ENCODE peak calls at places on chromosomes 6 and 20, in eight cellular contexts. One of them, this sample, is unnamed.

GRCh38 chr6:27901801-27902200 is 10.4 kb downstream of the OR2B2 start:
- DNase-seq in H1: no peak
- DNase-seq in A549: no peak
- DNase-seq in SK-N-SH: no peak
- DNase-seq in HepG2: no peak
- DNase-seq in GM12878: no peak
- DNase-seq in WTC11: no peak
- DNase-seq in K562: peak; percentile 36
- DNase-seq in this sample: no peak

GRCh38 chr6:18269253-18269652 is 4.9 kb upstream of the DEK start:
- DNase-seq in SK-N-SH: peak; percentile 24
- DNase-seq in GM12878: no peak
- DNase-seq in HepG2: peak; percentile 79
- DNase-seq in H1: no peak
- DNase-seq in A549: no peak
- DNase-seq in K562: peak; percentile 52
- DNase-seq in WTC11: no peak
- DNase-seq in this sample: peak; percentile 32

GRCh38 chr6:118468682-118469465 is 79.2 kb upstream of the PLN start:
- DNase-seq in A549: peak; percentile 1
- DNase-seq in HepG2: peak; percentile 90
- DNase-seq in WTC11: no peak
- DNase-seq in SK-N-SH: no peak
- DNase-seq in K562: no peak
- DNase-seq in H1: no peak
- DNase-seq in GM12878: no peak
- DNase-seq in this sample: peak; percentile 56

GRCh38 chr6:37014667-37015066 is 9.2 kb downstream of the FGD2 start:
- DNase-seq in GM12878: no peak
- DNase-seq in HepG2: no peak
- DNase-seq in H1: no peak
- DNase-seq in A549: no peak
- DNase-seq in WTC11: no peak
- DNase-seq in SK-N-SH: no peak
- DNase-seq in K562: no peak
- DNase-seq in this sample: no peak

GRCh38 chr6:54366647-54367327 is 58.5 kb downstream of the TINAG start:
- DNase-seq in A549: no peak
- DNase-seq in WTC11: no peak
- DNase-seq in SK-N-SH: no peak
- DNase-seq in GM12878: no peak
- DNase-seq in K562: no peak
- DNase-seq in H1: no peak
- DNase-seq in HepG2: no peak
- DNase-seq in this sample: peak; percentile 56

GRCh38 chr20:36154696-36155628 is at the start of gene EPB41L1:
- DNase-seq in K562: no peak
- DNase-seq in A549: no peak
- DNase-seq in HepG2: no peak
- DNase-seq in SK-N-SH: peak; percentile 73
- DNase-seq in WTC11: peak; percentile 57
- DNase-seq in H1: no peak
- DNase-seq in GM12878: no peak
- DNase-seq in this sample: no peak

GRCh38 chr6:121748376-121748775 is 312.9 kb downstream of the GJA1 start:
- DNase-seq in H1: no peak
- DNase-seq in K562: no peak
- DNase-seq in SK-N-SH: no peak
- DNase-seq in A549: no peak
- DNase-seq in WTC11: no peak
- DNase-seq in GM12878: no peak
- DNase-seq in HepG2: no peak
- DNase-seq in this sample: peak; percentile 64

GRCh38 chr20:36744764-36745191 is 1.1 kb downstream of the NDRG3 start:
- DNase-seq in SK-N-SH: peak; percentile 73
- DNase-seq in WTC11: no peak
- DNase-seq in K562: peak; percentile 24
- DNase-seq in H1: no peak
- DNase-seq in A549: no peak
- DNase-seq in GM12878: no peak
- DNase-seq in HepG2: no peak
- DNase-seq in this sample: peak; percentile 22

GRCh38 chr6:169592558-169592957 is 109.3 kb downstream of the WDR27 start:
- DNase-seq in WTC11: no peak
- DNase-seq in HepG2: no peak
- DNase-seq in K562: no peak
- DNase-seq in GM12878: no peak
- DNase-seq in A549: no peak
- DNase-seq in SK-N-SH: no peak
- DNase-seq in H1: no peak
- DNase-seq in this sample: peak; percentile 79

GRCh38 chr20:43022568-43022967 is 167.1 kb downstream of the PTPRT start:
- DNase-seq in HepG2: no peak
- DNase-seq in SK-N-SH: no peak
- DNase-seq in H1: no peak
- DNase-seq in A549: no peak
- DNase-seq in K562: no peak
- DNase-seq in GM12878: no peak
- DNase-seq in WTC11: no peak
- DNase-seq in this sample: no peak

GRCh38 chr6:130778946-130779657 is 48.1 kb upstream of the SMLR1 start:
- DNase-seq in GM12878: no peak
- DNase-seq in SK-N-SH: no peak
- DNase-seq in K562: no peak
- DNase-seq in HepG2: no peak
- DNase-seq in WTC11: no peak
- DNase-seq in A549: no peak
- DNase-seq in H1: no peak
- DNase-seq in this sample: peak; percentile 79

GRCh38 chr6:43924222-43924702 is 154.3 kb downstream of the VEGFA start:
- DNase-seq in K562: no peak
- DNase-seq in H1: no peak
- DNase-seq in HepG2: no peak
- DNase-seq in WTC11: no peak
- DNase-seq in A549: no peak
- DNase-seq in SK-N-SH: peak; percentile 47
- DNase-seq in GM12878: peak; percentile 21
- DNase-seq in this sample: peak; percentile 56
- TF ChIP-seq USF2 in K562: no peak
- TF ChIP-seq USF2 in H1: no peak
- TF ChIP-seq USF2 in HepG2: no peak
- TF ChIP-seq USF2 in WTC11: no peak
- TF ChIP-seq USF2 in A549: no peak
- TF ChIP-seq USF2 in SK-N-SH: no peak
- TF ChIP-seq USF2 in GM12878: no peak
- TF ChIP-seq USF2 in this sample: no peak

DNA sequence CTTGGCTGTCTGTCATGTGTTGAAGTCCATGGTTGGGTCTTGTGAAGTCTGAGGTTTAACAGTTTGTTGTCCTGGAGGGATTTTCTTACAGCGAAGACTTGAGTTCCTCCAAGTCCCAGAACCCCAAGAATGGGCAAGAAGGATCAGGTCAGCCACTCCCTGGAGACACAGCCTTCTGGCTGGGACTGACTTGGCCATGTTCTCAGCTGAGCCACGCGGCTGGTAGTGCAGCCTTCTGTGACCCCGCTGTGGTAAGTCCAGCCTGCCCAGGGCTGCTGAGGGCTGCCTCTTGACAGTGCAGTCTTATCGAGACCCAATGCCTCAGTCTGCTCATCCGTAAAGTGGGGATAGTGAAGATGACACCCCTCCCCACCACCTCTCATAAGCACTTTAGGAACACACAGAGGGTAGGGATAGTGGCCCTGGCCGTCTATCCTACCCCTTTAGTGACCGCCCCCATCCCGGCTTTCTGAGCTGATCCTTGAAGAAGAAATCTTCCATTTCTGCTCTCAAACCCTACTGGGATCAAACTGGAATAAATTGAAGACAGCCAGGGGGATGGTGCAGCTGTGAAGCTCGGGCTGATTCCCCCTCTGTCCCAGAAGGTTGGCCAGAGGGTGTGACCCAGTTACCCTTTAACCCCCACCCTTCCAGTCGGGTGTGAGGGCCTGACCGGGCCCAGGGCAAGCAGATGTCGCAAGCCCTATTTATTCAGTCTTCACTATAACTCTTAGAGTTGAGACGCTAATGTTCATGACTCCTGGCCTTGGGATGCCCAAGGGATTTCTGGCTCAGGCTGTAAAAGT is 43.5 kb downstream of the SIRPA start:
- DNase-seq in K562: no peak
- DNase-seq in GM12878: no peak
- DNase-seq in HepG2: no peak
- DNase-seq in SK-N-SH: no peak
- DNase-seq in WTC11: no peak
- DNase-seq in H1: no peak
- DNase-seq in A549: no peak
- DNase-seq in this sample: no peak
- TF ChIP-seq USF2 in K562: no peak
- TF ChIP-seq USF2 in GM12878: no peak
- TF ChIP-seq USF2 in HepG2: no peak
- TF ChIP-seq USF2 in SK-N-SH: no peak
- TF ChIP-seq USF2 in WTC11: no peak
- TF ChIP-seq USF2 in H1: no peak
- TF ChIP-seq USF2 in A549: no peak
- TF ChIP-seq USF2 in this sample: no peak

GRCh38 chr6:157884756-157885155 is 61.7 kb downstream of the SNX9 start:
- DNase-seq in SK-N-SH: no peak
- DNase-seq in A549: no peak
- DNase-seq in WTC11: no peak
- DNase-seq in HepG2: peak; percentile 43
- DNase-seq in GM12878: no peak
- DNase-seq in H1: no peak
- DNase-seq in K562: no peak
- DNase-seq in this sample: no peak

GRCh38 chr6:157881375-157881774 is 58.3 kb downstream of the SNX9 start:
- DNase-seq in GM12878: no peak
- DNase-seq in SK-N-SH: no peak
- DNase-seq in K562: no peak
- DNase-seq in HepG2: no peak
- DNase-seq in WTC11: no peak
- DNase-seq in A549: no peak
- DNase-seq in H1: no peak
- DNase-seq in this sample: no peak

GRCh38 chr6:157885211-157885788 is 62.3 kb downstream of the SNX9 start:
- DNase-seq in SK-N-SH: no peak
- DNase-seq in WTC11: no peak
- DNase-seq in HepG2: no peak
- DNase-seq in H1: no peak
- DNase-seq in A549: no peak
- DNase-seq in GM12878: no peak
- DNase-seq in K562: no peak
- DNase-seq in this sample: no peak

GRCh38 chr6:157887892-157888291 is 64.8 kb downstream of the SNX9 start:
- DNase-seq in WTC11: no peak
- DNase-seq in A549: no peak
- DNase-seq in GM12878: no peak
- DNase-seq in SK-N-SH: no peak
- DNase-seq in K562: no peak
- DNase-seq in H1: no peak
- DNase-seq in HepG2: no peak
- DNase-seq in this sample: no peak

GRCh38 chr6:157885876-157886275 is 62.8 kb downstream of the SNX9 start:
- DNase-seq in H1: no peak
- DNase-seq in K562: no peak
- DNase-seq in SK-N-SH: no peak
- DNase-seq in HepG2: no peak
- DNase-seq in GM12878: no peak
- DNase-seq in A549: no peak
- DNase-seq in WTC11: no peak
- DNase-seq in this sample: no peak
- TF ChIP-seq USF2 in H1: no peak
- TF ChIP-seq USF2 in K562: no peak
- TF ChIP-seq USF2 in SK-N-SH: no peak
- TF ChIP-seq USF2 in HepG2: no peak
- TF ChIP-seq USF2 in GM12878: no peak
- TF ChIP-seq USF2 in A549: no peak
- TF ChIP-seq USF2 in WTC11: no peak
- TF ChIP-seq USF2 in this sample: no peak

DNA sequence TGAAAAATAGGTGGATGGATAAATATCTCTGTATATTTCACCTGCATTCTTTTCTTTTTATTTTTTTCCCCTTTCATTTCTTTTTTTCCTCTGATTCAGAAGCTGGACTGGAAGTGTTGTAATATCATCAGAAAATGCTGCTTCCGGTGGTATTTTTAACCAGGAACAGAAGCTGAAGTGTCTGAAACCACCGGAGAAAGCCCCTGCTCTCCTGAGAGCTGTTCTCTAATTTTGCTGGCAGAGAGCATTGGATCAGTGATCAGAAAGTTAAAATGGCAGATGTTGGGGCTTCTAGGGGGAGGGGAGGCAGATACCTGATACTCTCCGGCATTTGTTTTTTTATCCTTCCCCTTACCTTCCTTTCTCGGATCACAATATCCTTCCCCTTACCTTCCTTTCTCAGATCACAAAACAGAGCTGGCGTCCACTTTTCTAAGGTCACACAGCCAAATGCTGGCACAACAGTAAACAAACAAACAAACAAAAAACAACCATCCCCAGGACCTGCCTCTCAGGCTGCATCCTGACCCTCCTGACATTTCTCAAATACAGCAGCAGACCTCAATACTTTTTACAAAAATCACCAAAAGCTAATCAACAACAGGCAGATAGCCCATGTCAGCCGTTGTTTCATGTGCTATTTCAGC is 143.2 kb upstream of the ZNF217 start:
- DNase-seq in WTC11: no peak
- DNase-seq in GM12878: peak; percentile 79
- DNase-seq in SK-N-SH: no peak
- DNase-seq in A549: no peak
- DNase-seq in HepG2: no peak
- DNase-seq in H1: no peak
- DNase-seq in K562: no peak
- DNase-seq in this sample: peak; percentile 49
- TF ChIP-seq USF2 in WTC11: no peak
- TF ChIP-seq USF2 in GM12878: no peak
- TF ChIP-seq USF2 in SK-N-SH: no peak
- TF ChIP-seq USF2 in A549: no peak
- TF ChIP-seq USF2 in HepG2: no peak
- TF ChIP-seq USF2 in H1: no peak
- TF ChIP-seq USF2 in K562: no peak
- TF ChIP-seq USF2 in this sample: no peak

This sample was measured in IMR-90.